ENCODE peak calls at places on chromosomes 7 and 10, in ten cellular contexts. S is aorta; H is ovary; J is heart right ventricle; U is kidney epithelial cell; E is lung; L is brain microvascular endothelial cell; F is CD8-positive, alpha-beta T cell; O is hepatocyte; I is CD8-positive, alpha-beta memory T cell. V is an unnamed sample. For H3K36me3, the result is how much of the 10 kb centered on the place peaks cover.

GRCh38 chr7:93622036-93622714 is 47.7 kb upstream of the CALCR start:
- DNase-seq in O (peak), H (no peak), I (no peak), E (no peak), L (peak), U (no peak), S (peak), J (no peak), F (no peak), V (no peak)

GRCh38 chr7:120742370-120742769 is 115.6 kb downstream of the TSPAN12 start:
- DNase-seq in L (no peak), F (no peak), E (no peak), I (no peak), S (no peak), U (no peak), H (no peak), J (no peak), O (no peak), V (no peak)

GRCh38 chr10:79014796-79015195 is 54.0 kb upstream of the ZMIZ1 start:
- DNase-seq in L (no peak), J (no peak), S (no peak), U (no peak), E (no peak), O (no peak), F (no peak), H (peak), I (no peak), V (no peak)

GRCh38 chr7:6172331-6173295 is 99.8 kb downstream of the CYTH3 start:
- DNase-seq in F (no peak), L (no peak), S (no peak), J (no peak), I (no peak), U (no peak), H (no peak), E (no peak), O (no peak), V (no peak)

GRCh38 chr10:103544657-103545310 is 51.3 kb downstream of the NEURL1 start:
- DNase-seq in F (no peak), H (peak), I (no peak), S (peak), O (no peak), J (no peak), L (no peak), U (no peak), E (no peak), V (no peak)

GRCh38 chr10:8403711-8404371 is 349.4 kb downstream of the GATA3 start:
- DNase-seq in F (no peak), L (no peak), U (no peak), O (no peak), I (no peak), S (no peak), E (no peak), H (no peak), J (no peak), V (no peak)

GRCh38 chr10:35335133-35335532 is 1.2 kb upstream of the CCNY start:
- DNase-seq in F (no peak), U (no peak), H (no peak), J (no peak), L (no peak), E (no peak), S (no peak), I (no peak), O (no peak), V (no peak)

GRCh38 chr10:20709708-20710107 is 187.4 kb downstream of the NEBL start:
- DNase-seq in S (no peak), U (no peak), L (no peak), O (no peak), H (no peak), E (no peak), I (no peak), J (no peak), F (no peak), V (no peak)

GRCh38 chr7:132403465-132404110 is 172.7 kb downstream of the PLXNA4 start:
- DNase-seq in O (no peak), I (no peak), L (no peak), F (no peak), J (no peak), U (no peak), H (no peak), S (no peak), E (no peak), V (no peak)

GRCh38 chr7:129308047-129308446 is 83.2 kb downstream of the AHCYL2 start:
- DNase-seq in J (peak), S (no peak), L (no peak), H (no peak), I (no peak), F (no peak), O (no peak), E (no peak), U (no peak), V (peak)

GRCh38 chr10:93967756-93968155 is 26.0 kb upstream of the PLCE1 start:
- DNase-seq in J (no peak), I (no peak), H (no peak), L (no peak), O (no peak), U (no peak), F (no peak), S (no peak), E (no peak), V (no peak)

GRCh38 chr10:5125315-5126044 is 31.3 kb downstream of the AKR1C3 start:
- DNase-seq in F (no peak), H (no peak), E (no peak), S (no peak), I (no peak), U (no peak), L (no peak), J (no peak), O (no peak), V (no peak)

GRCh38 chr7:4282434-4283223 is 399.5 kb upstream of the FOXK1 start:
- DNase-seq in L (peak), S (no peak), H (no peak), O (no peak), U (peak), E (no peak), J (no peak), F (no peak), I (no peak), V (no peak)

GRCh38 chr7:109009636-109010035 is 440.0 kb downstream of the DNAJB9 start:
- DNase-seq in H (no peak), S (no peak), O (no peak), E (no peak), F (no peak), I (no peak), L (no peak), U (no peak), J (no peak), V (no peak)

GRCh38 chr7:22356010-22356854 is 722 bp downstream of the RAPGEF5 start:
- DNase-seq in U (no peak), J (no peak), I (no peak), H (no peak), O (peak), F (no peak), E (no peak), L (no peak), S (no peak), V (no peak)

GRCh38 chr10:128001346-128001745 is 94.4 kb downstream of the PTPRE start:
- DNase-seq in H (no peak), E (no peak), O (no peak), U (no peak), I (no peak), L (no peak), F (no peak), J (no peak), S (no peak), V (no peak)

GRCh38 chr10:15842493-15843169 is 17.7 kb downstream of the MINDY3 start:
- DNase-seq in S (no peak), E (no peak), F (no peak), J (no peak), I (no peak), O (no peak), L (no peak), U (no peak), H (no peak), V (no peak)

GRCh38 chr7:132941905-132942304 is 140.0 kb downstream of the CHCHD3 start:
- DNase-seq in E (no peak), J (no peak), H (no peak), I (no peak), L (no peak), F (no peak), O (no peak), S (no peak), U (no peak), V (no peak)

GRCh38 chr7:19754521-19755116 is 18.8 kb downstream of the TMEM196 start:
- DNase-seq in S (no peak), L (peak), U (no peak), H (no peak), I (no peak), F (no peak), E (no peak), O (peak), J (no peak), V (no peak)

GRCh38 chr7:6443372-6443941 is 4.3 kb downstream of the DAGLB start:
- DNase-seq in H (no peak), S (no peak), U (peak), O (peak), J (no peak), E (no peak), I (no peak), F (no peak), L (peak), V (no peak)

GRCh38 chr7:99452541-99452940 is 13.4 kb downstream of the ATP5MF start:
- DNase-seq in S (no peak), F (no peak), U (no peak), E (no peak), L (no peak), I (no peak), H (no peak), O (no peak), J (no peak), V (no peak)

GRCh38 chr7:99451936-99452335 is 13.2 kb downstream of the CPSF4 start:
- DNase-seq in J (peak), H (no peak), L (no peak), O (no peak), S (no peak), E (no peak), F (no peak), U (no peak), I (no peak), V (no peak)

GRCh38 chr7:99448855-99449254 is 10.1 kb downstream of the CPSF4 start:
- DNase-seq in H (no peak), E (no peak), O (no peak), U (no peak), J (no peak), I (no peak), L (no peak), S (peak), F (no peak), V (no peak)

GRCh38 chr7:99446096-99446495 is 7.4 kb downstream of the CPSF4 start:
- DNase-seq in H (no peak), S (no peak), J (no peak), O (no peak), F (no peak), I (no peak), L (no peak), U (no peak), E (no peak), V (no peak)

DNA sequence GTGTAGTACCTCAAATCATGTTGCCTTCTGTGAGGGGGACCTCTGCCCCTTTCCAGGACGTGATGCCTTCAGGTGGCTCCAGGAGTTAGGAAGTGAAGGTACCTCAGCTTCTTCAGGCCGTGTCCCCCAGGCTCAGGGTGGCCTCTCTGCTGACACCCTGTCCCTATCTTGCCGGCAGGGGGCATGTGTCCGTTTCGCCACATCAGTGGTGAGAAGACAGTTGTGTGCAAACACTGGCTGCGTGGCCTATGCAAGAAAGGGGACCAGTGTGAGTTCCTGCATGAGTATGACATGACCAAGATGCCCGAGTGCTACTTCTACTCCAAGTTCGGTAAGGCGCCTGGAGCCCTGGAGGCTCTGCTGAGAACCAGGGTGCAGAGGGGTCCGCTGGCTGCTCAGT is 9.2 kb downstream of the CPSF4 start:
- DNase-seq in H (no peak), L (no peak), F (no peak), E (no peak), S (peak), O (no peak), U (no peak), I (no peak), J (no peak), V (no peak)
- H3K36me3 ChIP-seq in H (under half), L (half or more), F (under half), E (half or more), S (under half), O (under half), U (under half), I (under half), J (half or more), V (under half)

GRCh38 chr7:74242122-74242443 is 12.1 kb downstream of the RFC2 start:
- DNase-seq in U (no peak), L (no peak), S (no peak), J (no peak), H (no peak), E (no peak), O (no peak), I (no peak), F (no peak), V (no peak)

GRCh38 chr7:74248156-74248555 is 6.0 kb downstream of the RFC2 start:
- DNase-seq in O (no peak), U (no peak), S (no peak), I (no peak), J (no peak), L (no peak), H (no peak), E (no peak), F (no peak), V (no peak)

GRCh38 chr7:74246497-74246896 is 7.7 kb downstream of the RFC2 start:
- DNase-seq in I (no peak), O (no peak), U (no peak), F (no peak), L (no peak), H (no peak), S (no peak), E (no peak), J (no peak), V (no peak)
- H3K36me3 ChIP-seq in I (under half), O (under half), U (under half), F (under half), L (under half), H (under half), S (under half), E (under half), J (half or more), V (under half)

GRCh38 chr7:76327610-76328009 is 25.1 kb downstream of the HSPB1 start:
- DNase-seq in H (no peak), S (peak), I (no peak), F (no peak), U (no peak), O (no peak), L (no peak), J (no peak), E (no peak), V (no peak)
- H3K36me3 ChIP-seq in H (under half), S (under half), I (under half), F (under half), U (under half), O (under half), L (half or more), J (half or more), E (under half), V (under half)

DNA sequence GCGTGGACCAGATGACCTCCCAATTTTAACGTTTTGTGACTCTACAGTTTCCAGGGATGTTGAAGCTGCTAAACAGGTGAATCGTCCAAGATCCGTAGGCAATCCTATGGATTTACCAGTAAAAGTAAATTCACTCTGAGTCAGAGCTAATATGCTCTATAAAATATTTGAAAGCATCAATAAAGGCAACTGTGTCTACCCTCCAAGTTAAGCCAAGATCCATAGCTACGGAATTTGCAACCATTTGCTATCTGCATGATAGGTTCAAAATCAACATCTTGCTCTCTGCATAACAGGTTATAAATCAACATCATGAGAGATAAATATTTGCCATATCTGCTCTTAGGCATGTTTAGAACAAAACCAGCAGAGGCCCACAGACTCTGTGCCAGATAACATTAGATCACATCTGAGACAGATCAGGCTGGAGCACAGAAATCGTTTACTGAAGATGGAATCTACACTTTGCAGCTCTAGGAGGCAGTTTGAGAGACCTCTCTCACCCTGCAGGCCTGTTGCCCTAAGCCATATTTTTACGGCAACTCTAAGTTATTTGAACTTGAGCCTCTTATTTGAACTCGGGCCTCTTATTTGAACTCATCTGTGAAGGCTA is 80.7 kb upstream of the PDCD4 start:
- DNase-seq in U (no peak), O (peak), F (no peak), H (no peak), I (no peak), J (no peak), L (no peak), E (no peak), S (no peak), V (no peak)
- H3K36me3 ChIP-seq in U (under half), O (under half), F (under half), H (under half), I (under half), J (under half), L (under half), E (under half), S (under half), V (under half)

GRCh38 chr7:99624487-99624886 is 7.7 kb downstream of the ZSCAN25 start:
- DNase-seq in S (no peak), U (no peak), H (no peak), I (peak), O (no peak), J (no peak), F (peak), L (no peak), E (no peak), V (no peak)
- H3K36me3 ChIP-seq in S (under half), U (under half), H (under half), I (half or more), O (under half), J (half or more), F (half or more), L (half or more), E (half or more), V (under half)

DNA sequence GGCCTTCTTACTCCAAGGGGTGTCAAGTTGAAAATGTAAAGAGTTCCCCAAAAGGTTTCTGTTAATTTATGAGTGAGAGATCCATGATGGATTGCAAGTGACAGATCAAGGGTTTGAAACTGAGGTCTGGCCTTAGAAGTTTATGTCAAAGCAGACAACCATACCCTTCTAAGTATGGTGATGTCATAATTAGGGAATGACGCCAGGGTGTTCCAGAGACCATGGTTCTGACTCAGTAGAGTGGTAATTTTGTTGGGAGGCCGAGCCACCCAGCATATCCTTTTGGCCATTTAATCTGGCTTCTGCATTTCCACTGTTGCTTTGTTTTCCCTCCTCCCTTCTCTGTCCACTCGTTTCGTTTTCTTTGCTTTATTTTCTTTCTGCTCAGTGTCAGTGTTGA is 2.7 kb downstream of the TRUB1 start:
- DNase-seq in L (no peak), I (no peak), F (no peak), U (no peak), J (no peak), H (no peak), O (no peak), S (no peak), E (no peak), V (no peak)
- H3K36me3 ChIP-seq in L (under half), I (under half), F (under half), U (under half), J (under half), H (under half), O (under half), S (under half), E (under half), V (under half)

DNA sequence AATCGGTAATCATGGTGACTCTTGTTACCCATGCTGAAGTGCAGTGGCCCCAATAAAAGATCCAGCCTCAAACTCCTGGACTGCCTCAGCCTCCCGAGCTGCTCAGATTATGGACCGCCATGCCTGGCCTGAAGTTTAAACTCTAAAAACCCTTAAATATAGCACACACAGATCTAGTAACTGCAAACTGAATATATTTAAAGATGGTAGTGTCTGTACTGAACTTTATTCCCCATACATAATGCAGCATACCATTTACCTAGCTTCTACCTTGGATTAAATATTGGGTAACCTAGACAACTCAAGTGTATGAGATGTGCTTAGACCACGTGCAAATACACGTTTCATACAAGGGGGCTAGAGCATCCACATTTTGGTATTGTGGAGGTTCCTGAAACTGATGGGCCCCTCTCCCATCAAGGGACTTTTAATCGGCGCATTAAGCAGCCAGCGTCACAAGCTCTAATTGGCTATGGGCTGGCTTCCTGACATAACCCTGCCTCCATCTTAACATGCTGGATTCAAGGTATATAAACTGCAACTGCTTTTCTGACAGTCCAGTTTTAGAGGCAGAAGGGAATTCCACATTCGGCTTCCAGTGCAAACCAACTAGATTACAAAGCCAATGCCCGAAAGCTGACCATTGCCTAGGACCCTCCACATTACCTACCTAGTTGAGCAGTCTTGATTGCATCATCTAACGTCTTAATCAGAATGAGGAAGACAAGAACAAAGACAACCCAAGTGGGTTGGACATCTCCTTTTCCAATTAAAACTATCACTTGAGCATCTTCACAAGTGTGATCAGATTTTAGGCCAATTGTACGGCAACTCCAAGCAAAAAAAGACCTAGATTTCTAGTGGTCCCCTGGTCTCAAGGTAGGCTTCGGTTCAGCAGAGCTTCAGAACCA is 12.9 kb downstream of the HNRNPA2B1 start:
- DNase-seq in E (no peak), I (no peak), O (no peak), F (no peak), L (no peak), S (no peak), J (no peak), H (no peak), U (no peak), V (no peak)
- H3K36me3 ChIP-seq in E (under half), I (under half), O (under half), F (under half), L (under half), S (under half), J (half or more), H (under half), U (under half), V (under half)

GRCh38 chr10:115660391-115660790 is 567.2 kb downstream of the ATRNL1 start:
- DNase-seq in H (no peak), U (no peak), L (peak), I (no peak), F (no peak), E (no peak), S (no peak), O (no peak), J (no peak), V (no peak)
- H3K36me3 ChIP-seq in H (under half), U (under half), L (under half), I (under half), F (under half), E (under half), S (under half), O (under half), J (under half), V (under half)

DNA sequence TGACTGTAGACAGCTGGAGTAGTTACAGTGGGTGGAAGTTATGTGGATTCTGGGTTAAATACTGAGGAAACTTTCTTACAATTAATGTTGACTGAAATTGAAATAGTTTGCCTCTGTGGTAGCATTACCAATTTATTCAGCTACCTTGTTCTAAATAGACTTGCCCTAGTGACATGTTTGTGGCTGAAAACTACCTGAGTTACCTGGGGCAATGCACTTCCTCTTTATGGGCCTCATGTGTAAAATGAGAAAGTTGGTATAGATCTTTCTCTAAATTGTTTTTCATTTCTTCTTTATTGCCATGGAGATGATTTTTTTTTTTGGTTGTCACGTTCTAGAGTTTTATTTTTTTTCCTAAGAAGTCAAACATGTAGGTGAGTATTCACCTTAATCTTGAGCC is 252.7 kb upstream of the CDC14C start:
- DNase-seq in U (no peak), L (no peak), J (no peak), H (no peak), I (no peak), F (no peak), S (no peak), O (no peak), E (no peak), V (no peak)
- H3K36me3 ChIP-seq in U (under half), L (under half), J (under half), H (under half), I (under half), F (under half), S (under half), O (under half), E (under half), V (under half)

V was measured in breast epithelium.